ENCODE peak calls at places on chromosomes 12 and 14, in four cellular contexts. U is EH, H is mesothelial cell of epicardium, D is astrocyte of the spinal cord. M is an unnamed sample.

GRCh38 chr12:91804533-91804932 is 341.1 kb downstream of the BTG1 start:
- DNase-seq in U (no peak), H (no peak), D (peak), M (no peak)

GRCh38 chr14:69473271-69473670 is 11.3 kb upstream of the PLEKHD1 start:
- DNase-seq in H (no peak), U (no peak), D (no peak), M (no peak)

GRCh38 chr12:77608157-77608755 is 222.4 kb upstream of the NAV3 start:
- DNase-seq in D (no peak), U (no peak), H (no peak), M (no peak)

GRCh38 chr12:120712654-120713053 is 2.4 kb downstream of the UNC119B start:
- DNase-seq in U (no peak), D (no peak), H (no peak), M (no peak)

GRCh38 chr14:34699873-34700621 is 14.3 kb downstream of the CFL2 start:
- DNase-seq in H (no peak), D (peak), U (peak), M (no peak)

GRCh38 chr12:121288941-121289340 is 7.6 kb downstream of the CAMKK2 start:
- DNase-seq in U (no peak), D (no peak), H (no peak), M (no peak)

GRCh38 chr14:102758087-102758486 is 19.2 kb upstream of the TRAF3 start:
- DNase-seq in U (no peak), H (no peak), D (no peak), M (no peak)

GRCh38 chr14:32933943-32934890 is 4.5 kb upstream of the NPAS3 start:
- DNase-seq in U (no peak), H (peak), D (peak), M (no peak)

GRCh38 chr12:102197789-102198188 is at the start of gene PMCH:
- DNase-seq in U (peak), H (no peak), D (peak), M (no peak)

GRCh38 chr12:112855375-112855774 is 51.4 kb upstream of the OAS1 start:
- DNase-seq in H (no peak), D (no peak), U (no peak), M (no peak)

GRCh38 chr12:87444039-87444438 is 585.2 kb downstream of the C12orf50 start:
- DNase-seq in U (no peak), D (no peak), H (no peak), M (no peak)

GRCh38 chr12:76085159-76085868 is 829 bp upstream of the NAP1L1 start:
- DNase-seq in H (no peak), U (peak), D (peak), M (no peak)

GRCh38 chr12:65534105-65534841 is 255.8 kb downstream of the MSRB3 start:
- DNase-seq in D (no peak), U (peak), H (no peak), M (no peak)

GRCh38 chr12:76441016-76441415 is 92.8 kb upstream of the BBS10 start:
- DNase-seq in H (no peak), U (no peak), D (no peak), M (no peak)

GRCh38 chr12:124608451-124608870 is 41.0 kb upstream of the NCOR2 start:
- DNase-seq in D (no peak), H (no peak), U (peak), M (no peak)

GRCh38 chr14:75452900-75453816 is 25.3 kb downstream of the JDP2 start:
- DNase-seq in U (peak), H (peak), D (peak), M (peak)

GRCh38 chr12:104501115-104501514 is 44.4 kb downstream of the CHST11 start:
- DNase-seq in U (no peak), D (no peak), H (no peak), M (no peak)

GRCh38 chr14:28773176-28773575 is 6.6 kb downstream of the FOXG1 start:
- DNase-seq in H (no peak), D (no peak), U (no peak), M (no peak)

GRCh38 chr14:100824946-100825690 is 800 bp upstream of the MEG3 start:
- DNase-seq in H (no peak), U (peak), D (no peak), M (no peak)

GRCh38 chr14:20683125-20683895 is 1.1 kb upstream of the RNASE4 start:
- DNase-seq in H (peak), U (peak), D (peak), M (peak)

GRCh38 chr12:117192057-117192456 is 1.8 kb upstream of the FBXO21 start:
- DNase-seq in D (no peak), U (peak), H (peak), M (no peak)

GRCh38 chr12:31773867-31774266 is 45.0 kb upstream of the AMN1 start:
- DNase-seq in H (no peak), D (no peak), U (no peak), M (no peak)